ENCODE peak calls at places on chromosomes 12 and 14, in eight cellular contexts. E, D, H, N, O, Y, Q and A are unnamed samples.

GRCh38 chr12:647713-648085 is 15.5 kb downstream of the NINJ2 start:
- DNase-seq in E (no peak), D (no peak), H (no peak), N (no peak), O (no peak), Y (no peak), Q (no peak), A (no peak)

GRCh38 chr12:112342587-112342986 is 39.6 kb downstream of the HECTD4 start:
- DNase-seq in E (no peak), D (no peak), H (no peak), N (no peak), O (no peak), Y (no peak), Q (no peak), A (no peak)

GRCh38 chr12:129245769-129246168 is 392.5 kb downstream of the GLT1D1 start:
- DNase-seq in E (no peak), D (no peak), H (no peak), N (no peak), O (no peak), Y (no peak), Q (no peak), A (no peak)

GRCh38 chr14:93775744-93776143 is 12.5 kb downstream of the PRIMA1 start:
- DNase-seq in E (no peak), D (no peak), H (no peak), N (no peak), O (no peak), Y (no peak), Q (no peak), A (no peak)

GRCh38 chr12:132021031-132021871 is 71.5 kb downstream of the EP400 start:
- DNase-seq in E (no peak), D (no peak), H (no peak), N (no peak), O (no peak), Y (no peak), Q (no peak), A (no peak)

GRCh38 chr12:75305412-75306332 is 24.5 kb downstream of the CAPS2 start:
- DNase-seq in E (no peak), D (no peak), H (no peak), N (no peak), O (no peak), Y (no peak), Q (no peak), A (no peak)

GRCh38 chr14:24384169-24384568 is 14.6 kb upstream of the NYNRIN start:
- DNase-seq in E (no peak), D (no peak), H (no peak), N (no peak), O (no peak), Y (no peak), Q (no peak), A (no peak)

GRCh38 chr14:95330591-95331370 is 11.1 kb upstream of the CLMN start:
- DNase-seq in E (no peak), D (no peak), H (no peak), N (no peak), O (no peak), Y (no peak), Q (no peak), A (no peak)

GRCh38 chr14:73014105-73014504 is 12.8 kb downstream of the ZFYVE1 start:
- DNase-seq in E (no peak), D (no peak), H (no peak), N (no peak), O (no peak), Y (peak), Q (no peak), A (no peak)

GRCh38 chr14:69137456-69138188 is 15.3 kb downstream of the DCAF5 start:
- DNase-seq in E (no peak), D (no peak), H (no peak), N (no peak), O (no peak), Y (peak), Q (no peak), A (no peak)

GRCh38 chr14:89420502-89420901 is 3.5 kb upstream of the FOXN3 start:
- DNase-seq in E (no peak), D (no peak), H (peak), N (no peak), O (no peak), Y (no peak), Q (no peak), A (no peak)

GRCh38 chr12:124174406-124174805 is 120.5 kb upstream of the RFLNA start:
- DNase-seq in E (no peak), D (no peak), H (no peak), N (no peak), O (no peak), Y (peak), Q (no peak), A (no peak)

GRCh38 chr12:28253175-28253641 is 63.0 kb downstream of the CCDC91 start:
- DNase-seq in E (no peak), D (no peak), H (peak), N (no peak), O (no peak), Y (peak), Q (no peak), A (no peak)

GRCh38 chr14:23580152-23580926 is 1.7 kb upstream of the JPH4 start:
- DNase-seq in E (no peak), D (no peak), H (no peak), N (no peak), O (no peak), Y (no peak), Q (no peak), A (peak)

GRCh38 chr12:121288158-121288848 is 8.2 kb downstream of the CAMKK2 start:
- DNase-seq in E (no peak), D (no peak), H (no peak), N (no peak), O (no peak), Y (no peak), Q (no peak), A (no peak)

GRCh38 chr14:58919262-58919661 is 269.2 kb upstream of the DAAM1 start:
- DNase-seq in E (no peak), D (no peak), H (no peak), N (no peak), O (peak), Y (peak), Q (no peak), A (no peak)

GRCh38 chr12:23141335-23141734 is 516.4 kb downstream of the ETNK1 start:
- DNase-seq in E (no peak), D (no peak), H (no peak), N (no peak), O (no peak), Y (no peak), Q (no peak), A (no peak)

GRCh38 chr12:11954181-11954580 is 116.6 kb upstream of the BCL2L14 start:
- DNase-seq in E (no peak), D (no peak), H (no peak), N (peak), O (no peak), Y (no peak), Q (no peak), A (no peak)

GRCh38 chr12:78194448-78194847 is 363.8 kb downstream of the NAV3 start:
- DNase-seq in E (no peak), D (no peak), H (peak), N (no peak), O (no peak), Y (peak), Q (no peak), A (no peak)
- TF ChIP-seq EZH2phosphoT487 in E (no peak), D (no peak), H (no peak), N (no peak), O (no peak), Y (peak), Q (no peak), A (no peak)

GRCh38 chr14:100488057-100488456 is 99.2 kb downstream of the BEGAIN start:
- DNase-seq in E (no peak), D (no peak), H (no peak), N (peak), O (no peak), Y (no peak), Q (no peak), A (no peak)
- H3K4me2 ChIP-seq in E (no peak), D (no peak), H (no peak), N (no peak), O (no peak), Y (no peak), Q (no peak), A (no peak)

GRCh38 chr12:49549735-49550710 is 11.2 kb downstream of the KCNH3 start:
- DNase-seq in E (no peak), D (no peak), H (no peak), N (peak), O (no peak), Y (no peak), Q (peak), A (no peak)
- TF ChIP-seq EZH2phosphoT487 in E (no peak), D (no peak), H (no peak), N (no peak), O (no peak), Y (no peak), Q (no peak), A (no peak)

GRCh38 chr12:53062011-53062961 is 12.4 kb downstream of the TNS2 start:
- DNase-seq in E (no peak), D (no peak), H (no peak), N (no peak), O (no peak), Y (no peak), Q (no peak), A (no peak)

GRCh38 chr12:53061404-53062010 is 11.6 kb downstream of the TNS2 start:
- DNase-seq in E (peak), D (peak), H (peak), N (no peak), O (peak), Y (no peak), Q (no peak), A (peak)

GRCh38 chr12:53063708-53064612 is 14.1 kb downstream of the TNS2 start:
- DNase-seq in E (no peak), D (no peak), H (no peak), N (no peak), O (no peak), Y (peak), Q (no peak), A (peak)

GRCh38 chr12:53064613-53065415 is 14.4 kb downstream of the SPRYD3 start:
- DNase-seq in E (no peak), D (no peak), H (no peak), N (no peak), O (no peak), Y (no peak), Q (no peak), A (no peak)

DNA sequence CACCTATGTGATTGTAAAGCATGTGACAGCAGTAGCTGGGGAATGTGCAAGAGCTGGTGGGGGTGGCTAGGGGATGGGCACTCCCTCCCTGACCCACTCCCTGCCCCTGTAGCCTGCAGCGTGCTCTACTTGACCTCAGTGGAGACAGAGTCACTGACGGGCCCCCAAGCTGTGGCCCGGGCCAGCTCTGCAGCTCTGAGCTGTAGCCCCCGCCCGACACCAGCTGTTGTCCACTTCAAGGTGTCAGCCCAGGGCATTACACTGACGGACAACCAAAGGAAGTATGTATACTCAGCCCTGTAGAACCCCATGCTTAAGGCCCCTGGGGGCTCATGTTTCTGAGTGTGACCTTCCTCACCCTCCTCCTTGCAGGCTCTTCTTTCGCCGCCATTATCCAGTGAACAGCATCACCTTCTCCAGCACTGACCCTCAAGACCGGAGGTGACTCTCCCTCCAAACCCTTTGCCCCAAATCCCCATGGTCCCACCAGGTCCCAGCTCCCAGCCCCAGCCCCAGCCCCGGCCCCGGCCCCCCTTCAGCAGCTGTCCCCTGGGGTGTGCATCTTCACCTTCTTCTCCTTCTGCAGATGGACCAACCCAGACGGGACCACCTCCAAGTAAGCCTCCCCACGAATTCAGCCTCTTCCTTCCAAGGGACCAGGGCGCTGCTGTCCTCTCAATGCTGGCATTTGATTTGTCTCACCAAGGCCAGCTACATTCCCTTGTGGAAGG is 13.3 kb downstream of the TNS2 start:
- DNase-seq in E (no peak), D (no peak), H (no peak), N (no peak), O (no peak), Y (no peak), Q (peak), A (no peak)
- H3K4me2 ChIP-seq in E (no peak), D (no peak), H (no peak), N (no peak), O (no peak), Y (no peak), Q (no peak), A (no peak)

GRCh38 chr14:74620923-74621322 is 8.9 kb upstream of the LTBP2 start:
- DNase-seq in E (no peak), D (no peak), H (no peak), N (no peak), O (no peak), Y (no peak), Q (no peak), A (no peak)

GRCh38 chr14:74621556-74621955 is 9.5 kb upstream of the LTBP2 start:
- DNase-seq in E (no peak), D (no peak), H (no peak), N (no peak), O (no peak), Y (no peak), Q (no peak), A (no peak)

GRCh38 chr14:74618078-74618952 is 6.3 kb upstream of the LTBP2 start:
- DNase-seq in E (no peak), D (peak), H (peak), N (peak), O (no peak), Y (peak), Q (no peak), A (no peak)

GRCh38 chr14:74620497-74620921 is 8.5 kb upstream of the LTBP2 start:
- DNase-seq in E (no peak), D (peak), H (peak), N (no peak), O (no peak), Y (peak), Q (no peak), A (no peak)

GRCh38 chr14:74619672-74620131 is 7.7 kb upstream of the LTBP2 start:
- DNase-seq in E (no peak), D (no peak), H (peak), N (no peak), O (no peak), Y (peak), Q (no peak), A (peak)
- TF ChIP-seq EZH2phosphoT487 in E (no peak), D (no peak), H (no peak), N (no peak), O (no peak), Y (no peak), Q (no peak), A (no peak)